ENCODE peak calls at places on chromosomes 6 and 20, in seven cellular contexts. O is kidney tubule cell, Y is uterus, X is NCI-H345, V is NCI-H748 treated with DMSO at 0.1 percent for 48 hours, D is choroid plexus epithelial cell, N is GM12891. W is an unnamed sample.

GRCh38 chr6:147603392-147604081 is 95.0 kb downstream of the SAMD5 start:
- DNase-seq in O (no peak), Y (no peak), X (no peak), V (no peak), D (peak), N (no peak), W (no peak)

GRCh38 chr20:16974855-16975162 is 226.7 kb downstream of the OTOR start:
- DNase-seq in O (no peak), Y (no peak), X (no peak), V (no peak), D (no peak), N (no peak), W (no peak)

GRCh38 chr20:16622501-16622900 is 49.3 kb upstream of the KIF16B start:
- DNase-seq in O (no peak), Y (no peak), X (no peak), V (no peak), D (no peak), N (no peak), W (no peak)

GRCh38 chr6:45714795-45715507 is 300.7 kb downstream of the CLIC5 start:
- DNase-seq in O (peak), Y (peak), X (peak), V (peak), D (peak), N (peak), W (peak)

GRCh38 chr20:44208165-44208564 is 2.4 kb downstream of the OSER1 start:
- DNase-seq in O (no peak), Y (no peak), X (no peak), V (no peak), D (no peak), N (no peak), W (no peak)

GRCh38 chr6:13303668-13304017 is 24.7 kb downstream of the TBC1D7 start:
- DNase-seq in O (peak), Y (peak), X (no peak), V (no peak), D (peak), N (peak), W (peak)

GRCh38 chr6:92181347-92181746 is 1238.0 kb downstream of the EPHA7 start:
- DNase-seq in O (no peak), Y (no peak), X (no peak), V (no peak), D (no peak), N (no peak), W (no peak)

GRCh38 chr6:7107578-7108195 is at the start of gene RREB1:
- DNase-seq in O (peak), Y (peak), X (peak), V (no peak), D (peak), N (peak), W (peak)

GRCh38 chr6:131129657-131130545 is 5.4 kb upstream of the AKAP7 start:
- DNase-seq in O (peak), Y (no peak), X (no peak), V (no peak), D (no peak), N (no peak), W (no peak)

GRCh38 chr6:70860920-70861319 is 95.9 kb downstream of the B3GAT2 start:
- DNase-seq in O (no peak), Y (no peak), X (no peak), V (no peak), D (no peak), N (no peak), W (no peak)

GRCh38 chr6:12200025-12200424 is 90.1 kb upstream of the EDN1 start:
- DNase-seq in O (no peak), Y (no peak), X (no peak), V (no peak), D (no peak), N (no peak), W (no peak)

GRCh38 chr6:42264146-42264851 is 46.6 kb upstream of the MRPS10 start:
- DNase-seq in O (no peak), Y (no peak), X (no peak), V (no peak), D (no peak), N (no peak), W (no peak)

GRCh38 chr6:147262943-147263342 is 58.7 kb downstream of the STXBP5 start:
- DNase-seq in O (no peak), Y (no peak), X (no peak), V (no peak), D (no peak), N (no peak), W (no peak)

GRCh38 chr6:113762611-113763010 is 94.5 kb upstream of the MARCKS start:
- DNase-seq in O (no peak), Y (no peak), X (no peak), V (no peak), D (peak), N (no peak), W (no peak)

GRCh38 chr6:39320370-39320984 is 2.0 kb downstream of the KCNK16 start:
- DNase-seq in O (no peak), Y (no peak), X (no peak), V (no peak), D (no peak), N (no peak), W (no peak)

GRCh38 chr6:163648868-163649267 is 234.3 kb downstream of the QKI start:
- DNase-seq in O (no peak), Y (no peak), X (no peak), V (no peak), D (no peak), N (no peak), W (no peak)

GRCh38 chr20:11376998-11377397 is 540.7 kb upstream of the BTBD3 start:
- DNase-seq in O (peak), Y (no peak), X (no peak), V (no peak), D (peak), N (no peak), W (peak)

GRCh38 chr6:5619249-5619648 is 357.9 kb downstream of the FARS2 start:
- DNase-seq in O (no peak), Y (no peak), X (no peak), V (no peak), D (no peak), N (peak), W (no peak)

GRCh38 chr6:152943260-152943897 is 39.5 kb downstream of the FBXO5 start:
- DNase-seq in O (no peak), Y (no peak), X (no peak), V (no peak), D (no peak), N (no peak), W (no peak)

GRCh38 chr6:22892452-22892851 is 323.1 kb downstream of the HDGFL1 start:
- DNase-seq in O (peak), Y (peak), X (no peak), V (no peak), D (peak), N (no peak), W (peak)

GRCh38 chr6:75605635-75606034 is 4.0 kb downstream of the SENP6 start:
- DNase-seq in O (no peak), Y (no peak), X (no peak), V (no peak), D (no peak), N (no peak), W (no peak)

GRCh38 chr6:166168616-166169548 is 1.2 kb upstream of the TBXT start:
- DNase-seq in O (no peak), Y (no peak), X (no peak), V (no peak), D (peak), N (no peak), W (no peak)

GRCh38 chr6:27111743-27112142 is 135.8 kb upstream of the PRSS16 start:
- DNase-seq in O (no peak), Y (no peak), X (no peak), V (no peak), D (no peak), N (no peak), W (no peak)

GRCh38 chr6:82085701-82086100 is 161.8 kb downstream of the IBTK start:
- DNase-seq in O (no peak), Y (no peak), X (no peak), V (no peak), D (no peak), N (no peak), W (no peak)

GRCh38 chr6:43779864-43780260 is 9.9 kb downstream of the VEGFA start:
- DNase-seq in O (peak), Y (peak), X (peak), V (no peak), D (no peak), N (no peak), W (no peak)

GRCh38 chr6:13827038-13827437 is 12.7 kb upstream of the MCUR1 start:
- DNase-seq in O (no peak), Y (no peak), X (no peak), V (no peak), D (no peak), N (no peak), W (no peak)